ENCODE peak calls at places on chromosomes 16 and 17, in five cellular contexts. R, T, K, V and J are unnamed samples.

GRCh38 chr17:44601574-44602372 is 44.5 kb downstream of the FZD2 start:
- DNase-seq in R (no peak), T (no peak), K (peak), V (no peak), J (no peak)

GRCh38 chr16:71894229-71894920 is 956 bp upstream of the IST1 start:
- DNase-seq in R (peak), T (peak), K (peak), V (peak), J (no peak)

GRCh38 chr16:11498683-11499082 is 88.0 kb downstream of the LITAF start:
- DNase-seq in R (peak), T (no peak), K (no peak), V (no peak), J (no peak)

GRCh38 chr17:49035470-49036269 is 38.5 kb downstream of the IGF2BP1 start:
- DNase-seq in R (peak), T (peak), K (peak), V (peak), J (no peak)

GRCh38 chr17:29585080-29585751 is 4.2 kb downstream of the GIT1 start:
- DNase-seq in R (no peak), T (no peak), K (no peak), V (peak), J (no peak)

GRCh38 chr17:67863624-67864247 is 38.4 kb downstream of the BPTF start:
- DNase-seq in R (no peak), T (no peak), K (no peak), V (no peak), J (no peak)

GRCh38 chr16:1680361-1680760 is 2.3 kb downstream of the JPT2 start:
- DNase-seq in R (no peak), T (no peak), K (no peak), V (no peak), J (no peak)

GRCh38 chr17:10687497-10687896 is 9.8 kb downstream of the SCO1 start:
- DNase-seq in R (no peak), T (no peak), K (no peak), V (no peak), J (no peak)

GRCh38 chr17:4189280-4189679 is 46.3 kb downstream of the CYB5D2 start:
- DNase-seq in R (no peak), T (no peak), K (no peak), V (no peak), J (no peak)

GRCh38 chr17:38705803-38706624 is 941 bp downstream of the MLLT6 start:
- DNase-seq in R (peak), T (peak), K (no peak), V (peak), J (no peak)

GRCh38 chr17:8894189-8894611 is 26.7 kb upstream of the PIK3R6 start:
- DNase-seq in R (no peak), T (peak), K (no peak), V (no peak), J (no peak)

GRCh38 chr16:81483064-81483969 is 38.7 kb downstream of the CMIP start:
- DNase-seq in R (no peak), T (no peak), K (peak), V (no peak), J (no peak)

GRCh38 chr16:67326472-67327309 is at the start of the genes KCTD19 and LRRC36:
- DNase-seq in R (peak), T (peak), K (peak), V (peak), J (no peak)

GRCh38 chr16:70665113-70665694 is 18.8 kb downstream of the IL34 start:
- DNase-seq in R (no peak), T (no peak), K (no peak), V (no peak), J (no peak)

GRCh38 chr17:11274106-11274505 is 33.1 kb downstream of the SHISA6 start:
- DNase-seq in R (no peak), T (no peak), K (no peak), V (no peak), J (no peak)

GRCh38 chr17:58060596-58061191 is 22.5 kb upstream of the DYNLL2 start:
- DNase-seq in R (peak), T (peak), K (no peak), V (peak), J (no peak)

GRCh38 chr16:50166511-50167500 is 13.7 kb downstream of the TENT4B start:
- DNase-seq in R (no peak), T (no peak), K (no peak), V (no peak), J (no peak)

GRCh38 chr17:82127315-82127595 is 29.2 kb upstream of the FASN start:
- DNase-seq in R (no peak), T (no peak), K (no peak), V (no peak), J (no peak)

GRCh38 chr16:30984669-30985400 is at the start of gene HSD3B7:
- DNase-seq in R (peak), T (peak), K (peak), V (peak), J (no peak)

GRCh38 chr16:30986129-30986991 is 1.4 kb downstream of the HSD3B7 start:
- DNase-seq in R (no peak), T (no peak), K (no peak), V (no peak), J (no peak)

GRCh38 chr16:30987581-30988190 is 2.7 kb downstream of the HSD3B7 start:
- DNase-seq in R (no peak), T (no peak), K (no peak), V (no peak), J (no peak)

GRCh38 chr16:30983898-30984610 is 953 bp upstream of the HSD3B7 start:
- DNase-seq in R (no peak), T (no peak), K (no peak), V (no peak), J (no peak)

DNA sequence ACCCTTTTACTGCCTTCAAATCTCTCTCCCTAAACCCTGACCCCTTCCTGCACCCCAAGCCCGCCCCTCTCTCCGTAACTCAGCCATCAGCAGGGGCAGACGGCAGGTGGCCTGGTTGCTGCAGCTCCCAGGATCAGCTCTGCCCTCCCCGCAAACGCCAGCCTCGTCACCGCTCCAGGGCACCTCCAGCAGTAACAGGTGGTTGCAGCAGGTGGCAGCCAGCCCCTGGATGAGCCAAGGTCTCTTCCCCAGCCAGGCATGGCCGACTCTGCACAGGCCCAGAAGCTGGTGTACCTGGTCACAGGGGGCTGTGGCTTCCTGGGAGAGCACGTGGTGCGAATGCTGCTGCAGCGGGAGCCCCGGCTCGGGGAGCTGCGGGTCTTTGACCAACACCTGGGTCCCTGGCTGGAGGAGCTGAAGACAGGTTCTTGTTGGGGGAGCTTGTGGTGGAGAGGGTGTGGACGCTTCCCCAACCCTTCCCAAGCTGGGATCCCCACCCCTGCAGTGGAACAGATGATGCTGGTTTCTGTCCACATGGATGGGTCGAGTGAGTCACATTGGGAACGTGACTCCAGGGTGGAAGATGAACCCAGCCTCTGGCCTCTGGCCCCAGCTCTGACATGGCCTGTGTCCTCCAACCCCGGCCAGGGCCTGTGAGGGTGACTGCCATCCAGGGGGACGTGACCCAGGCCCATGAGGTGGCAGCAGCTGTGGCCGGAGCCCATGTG is 558 bp downstream of the HSD3B7 start:
- DNase-seq in R (peak), T (peak), K (no peak), V (peak), J (peak)
- H3K4me3 ChIP-seq in R (peak), T (peak), K (peak), V (peak), J (peak)

GRCh38 chr17:5786510-5786875 is 202.2 kb upstream of the NLRP1 start:
- DNase-seq in R (no peak), T (no peak), K (no peak), V (no peak), J (no peak)
- TF ChIP-seq CTCF in R (no peak), T (no peak), K (no peak), V (no peak), J (no peak)

GRCh38 chr17:76268991-76269981 is 4.1 kb downstream of the UBALD2 start:
- DNase-seq in R (peak), T (no peak), K (no peak), V (no peak), J (no peak)

GRCh38 chr17:76267051-76267576 is 2.0 kb downstream of the UBALD2 start:
- DNase-seq in R (no peak), T (no peak), K (no peak), V (no peak), J (no peak)

GRCh38 chr17:76266244-76266938 is 1.2 kb downstream of the UBALD2 start:
- DNase-seq in R (peak), T (peak), K (peak), V (peak), J (no peak)

GRCh38 chr17:76270127-76270592 is 5.0 kb downstream of the UBALD2 start:
- DNase-seq in R (no peak), T (no peak), K (no peak), V (no peak), J (no peak)

DNA sequence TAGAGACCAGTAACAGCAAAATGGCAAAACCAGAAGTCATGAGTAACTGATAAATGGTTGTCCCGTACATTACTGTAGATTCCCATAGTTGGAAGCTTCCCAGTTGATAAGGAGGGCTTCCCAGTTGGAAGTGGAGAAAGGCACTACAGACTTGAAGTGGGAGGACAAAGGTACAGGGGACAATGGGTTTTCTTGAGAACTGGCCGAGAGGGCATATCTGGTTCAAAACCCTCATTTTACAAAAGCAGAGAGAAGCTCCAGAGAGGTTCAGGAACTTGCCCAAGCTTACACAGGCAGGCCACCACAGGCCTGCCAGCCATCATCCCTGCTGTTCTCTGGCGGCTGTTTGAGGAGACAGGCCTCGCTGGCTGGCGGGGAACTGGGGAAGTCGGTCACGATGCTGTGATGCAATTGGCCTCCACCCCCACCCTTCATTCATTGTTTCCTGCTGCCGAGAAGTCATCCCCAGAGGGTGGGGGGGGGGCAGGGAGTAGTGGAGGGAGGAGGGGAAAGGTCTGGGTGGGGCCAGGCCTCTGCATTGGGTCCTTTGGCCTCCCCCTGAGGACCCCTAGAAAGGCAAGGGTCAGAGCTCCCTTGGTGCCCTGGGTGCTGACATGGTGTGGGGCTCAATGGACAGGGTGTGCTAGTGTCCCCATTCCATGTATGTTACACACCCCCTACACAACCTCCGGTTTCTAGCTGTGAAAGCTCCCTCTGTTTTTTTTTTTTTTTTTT is 3.0 kb downstream of the UBALD2 start:
- DNase-seq in R (peak), T (peak), K (peak), V (peak), J (no peak)
- H3K4me3 ChIP-seq in R (no peak), T (peak), K (no peak), V (no peak), J (no peak)

DNA sequence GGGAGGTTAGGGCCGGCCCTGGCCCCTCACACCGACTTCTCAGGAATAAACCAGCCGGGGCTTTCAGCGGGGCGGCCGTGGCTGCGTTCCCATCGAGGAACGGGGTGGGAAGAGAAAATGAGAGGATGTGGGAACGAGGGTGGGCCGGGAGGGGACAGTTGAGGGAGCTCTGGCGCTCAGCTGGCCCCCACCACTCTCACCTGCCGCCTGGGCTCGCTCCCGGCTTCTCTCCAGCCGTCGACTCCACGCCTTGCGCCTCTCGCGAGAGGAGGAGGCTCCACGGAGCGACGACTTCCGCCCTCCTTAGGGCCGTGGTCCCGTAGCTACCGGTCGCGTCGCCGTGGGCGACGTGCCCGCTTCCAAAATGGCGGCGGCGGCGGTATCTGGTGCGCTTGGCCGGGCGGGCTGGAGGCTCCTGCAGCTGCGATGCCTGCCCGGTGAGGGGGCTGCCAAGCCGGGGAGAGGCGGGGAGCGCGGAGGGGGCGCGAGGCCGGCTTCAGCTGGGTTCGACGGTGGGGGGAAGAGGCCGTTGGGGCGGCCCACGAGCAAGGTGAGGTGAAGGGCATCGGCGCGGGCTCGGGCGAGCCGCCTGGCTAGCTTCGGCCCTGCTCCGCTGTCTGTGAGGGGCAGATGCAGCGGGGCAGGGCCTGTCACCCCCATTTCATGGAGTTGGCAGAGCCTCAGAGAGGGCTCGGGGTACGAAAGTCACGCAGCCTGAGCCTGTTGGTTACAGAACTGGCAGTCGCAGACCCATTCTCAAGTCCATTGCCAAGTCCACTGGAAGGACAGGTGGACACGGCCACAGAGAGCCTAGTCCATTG is at the start of the genes CIAPIN1 and COQ9:
- DNase-seq in R (peak), T (peak), K (peak), V (peak), J (peak)
- TF ChIP-seq CTCF in R (no peak), T (no peak), K (no peak), V (no peak), J (no peak)

GRCh38 chr16:4694664-4695451 is 1.5 kb downstream of the NUDT16L1 start:
- DNase-seq in R (no peak), T (no peak), K (no peak), V (peak), J (no peak)
- H3K4me3 ChIP-seq in R (no peak), T (peak), K (no peak), V (peak), J (peak)

GRCh38 chr16:13426279-13426678 is 493.7 kb upstream of the ERCC4 start:
- DNase-seq in R (no peak), T (no peak), K (no peak), V (no peak), J (no peak)
- TF ChIP-seq CTCF in R (no peak), T (no peak), K (no peak), V (no peak), J (no peak)

DNA sequence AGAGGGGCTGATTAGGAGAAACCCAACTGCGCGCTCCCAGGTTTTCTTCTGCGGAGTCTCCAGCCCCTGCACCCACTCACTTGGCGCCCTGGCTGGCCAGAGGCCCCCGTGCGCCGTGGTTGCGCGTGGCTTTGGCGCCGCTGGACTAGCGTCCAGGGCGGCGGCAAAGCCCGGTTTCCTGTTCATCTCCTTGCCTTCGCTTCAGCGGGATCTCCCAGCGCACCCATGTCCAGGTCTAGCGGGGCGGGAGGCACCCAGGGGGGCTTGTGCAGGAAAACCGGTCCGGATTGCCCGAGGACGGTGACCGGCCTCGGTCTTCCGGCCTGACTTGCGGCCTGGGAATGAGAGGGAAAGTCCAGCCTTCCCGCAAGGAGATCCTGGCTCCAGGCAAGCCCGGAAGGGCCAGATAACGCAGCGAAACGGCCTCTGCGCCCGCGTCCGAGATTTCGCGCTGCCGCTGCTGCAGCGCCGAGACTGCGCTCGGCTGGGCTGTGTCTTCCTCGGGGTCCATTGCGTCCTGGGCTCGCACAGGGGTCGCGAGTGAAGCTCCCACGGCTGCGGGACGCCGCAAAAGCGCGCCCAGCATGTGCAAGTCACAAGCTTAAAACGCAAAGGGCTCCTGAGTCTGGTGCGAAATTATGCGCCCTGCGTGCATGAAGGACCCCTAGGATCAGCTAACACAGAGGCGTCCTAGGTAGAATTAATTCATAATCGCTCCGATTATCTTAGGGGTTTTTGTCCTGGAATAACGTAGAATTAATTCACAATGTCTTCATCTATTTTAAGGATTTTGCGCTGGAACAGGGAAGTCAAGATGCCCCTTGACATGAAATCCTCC is 5.7 kb downstream of the FOXF1 start:
- DNase-seq in R (no peak), T (no peak), K (no peak), V (no peak), J (no peak)
- H3K4me3 ChIP-seq in R (no peak), T (peak), K (peak), V (peak), J (no peak)

DNA sequence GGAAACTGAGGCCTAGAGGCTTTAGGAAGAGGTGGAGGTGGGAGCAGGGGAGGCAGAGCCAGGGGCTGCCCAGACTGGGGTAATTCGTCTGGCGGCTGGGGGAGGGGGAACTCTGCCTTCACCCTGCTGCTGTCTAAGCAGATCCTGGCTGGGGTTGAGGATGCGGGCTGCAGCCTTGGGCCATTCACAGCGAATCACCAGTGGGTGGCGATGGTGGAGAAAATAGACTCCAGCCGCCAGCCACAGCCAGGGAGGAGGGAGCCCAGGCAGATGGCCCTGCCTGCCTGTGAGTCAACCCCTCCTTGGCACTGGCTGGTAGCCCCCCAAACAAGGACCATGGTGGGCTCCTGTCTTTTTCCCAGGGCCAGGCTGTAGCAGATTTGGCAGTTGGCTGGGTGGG is 41.7 kb upstream of the CDH5 start:
- DNase-seq in R (no peak), T (no peak), K (no peak), V (no peak), J (no peak)
- TF ChIP-seq CTCF in R (no peak), T (no peak), K (peak), V (no peak), J (peak)

GRCh38 chr17:40346061-40346767 is 18.3 kb downstream of the GJD3 start:
- DNase-seq in R (no peak), T (no peak), K (no peak), V (no peak), J (no peak)
- H3K4me3 ChIP-seq in R (no peak), T (peak), K (no peak), V (peak), J (peak)

GRCh38 chr17:36591434-36592315 is at the start of gene DHRS11:
- DNase-seq in R (peak), T (peak), K (peak), V (peak), J (no peak)
- TF ChIP-seq CTCF in R (peak), T (no peak), K (no peak), V (no peak), J (no peak)